ENCODE peak calls at places on chromosomes 6 and 20, in four cellular contexts. P is WTC11; U is foreskin melanocyte; X is activated CD4-positive, alpha-beta T cell treated with anti-CD3 and anti-CD28 coated beads, Interleukin-2, amount 50 U/mL, for 48 hours. S is an unnamed sample.

GRCh38 chr6:33824461-33825154 is 20.8 kb upstream of the MLN start:
- DNase-seq in U (peak; percentile 68), X (no peak), P (no peak), S (no peak)

GRCh38 chr6:34386316-34387137 is 5.9 kb downstream of the NUDT3 start:
- DNase-seq in U (peak; percentile 86), P (no peak), X (no peak), S (no peak)

GRCh38 chr6:32968770-32969684 is 633 bp downstream of the BRD2 start:
- DNase-seq in U (no peak), X (peak; percentile 76), P (peak; percentile 82), S (peak; percentile 78)

GRCh38 chr6:111462770-111463391 is 20.1 kb downstream of the REV3L start:
- DNase-seq in U (no peak), P (no peak), X (no peak), S (no peak)

GRCh38 chr20:10523438-10523837 is 88.3 kb downstream of the SLX4IP start:
- DNase-seq in P (no peak), U (no peak), X (no peak), S (peak; percentile 9)

GRCh38 chr20:48128436-48128835 is 343.2 kb upstream of the SULF2 start:
- DNase-seq in X (no peak), P (no peak), U (no peak), S (no peak)

GRCh38 chr20:51446656-51447055 is 95.9 kb downstream of the NFATC2 start:
- DNase-seq in X (no peak), P (no peak), U (peak; percentile 50), S (no peak)

GRCh38 chr20:3783516-3784225 is 2.4 kb upstream of the SPEF1 start:
- DNase-seq in U (no peak), X (no peak), P (no peak), S (no peak)

GRCh38 chr6:35327349-35328027 is 14.9 kb upstream of the PPARD start:
- DNase-seq in P (peak; percentile 76), U (no peak), X (peak; percentile 82), S (peak; percentile 18)

GRCh38 chr6:46626228-46626909 is 26.2 kb downstream of the CYP39A1 start:
- DNase-seq in P (no peak), X (no peak), U (peak; percentile 18), S (no peak)

GRCh38 chr6:55443238-55444134 is 116.2 kb downstream of the GFRAL start:
- DNase-seq in X (no peak), P (no peak), U (no peak), S (no peak)

S was measured in DMS 273 treated with DMSO at 0.1 percent for 48 hours.